ENCODE peak calls at places on chromosome 10, in six cellular contexts. One of them, this sample, is unnamed.

GRCh38 chr10:119602241-119603095 is 5.7 kb upstream of the TIAL1 start:
- DNase-seq in IMR-90: no peak
- DNase-seq in dorsolateral prefrontal cortex: no peak
- DNase-seq in neural progenitor cell: peak; percentile 49
- DNase-seq in fibroblast of lung: no peak
- DNase-seq in AG04449: no peak
- DNase-seq in this sample: no peak

GRCh38 chr10:99527526-99528255 is 5.1 kb upstream of the NKX2-3 start:
- DNase-seq in neural progenitor cell: peak; percentile 58
- DNase-seq in dorsolateral prefrontal cortex: no peak
- DNase-seq in IMR-90: no peak
- DNase-seq in fibroblast of lung: no peak
- DNase-seq in AG04449: no peak
- DNase-seq in this sample: no peak

GRCh38 chr10:99412100-99412499 is 18.3 kb downstream of the GOT1 start:
- DNase-seq in neural progenitor cell: no peak
- DNase-seq in dorsolateral prefrontal cortex: no peak
- DNase-seq in AG04449: no peak
- DNase-seq in fibroblast of lung: no peak
- DNase-seq in IMR-90: no peak
- DNase-seq in this sample: no peak

GRCh38 chr10:102416181-102417094 is 2.1 kb downstream of the PSD start:
- DNase-seq in AG04449: no peak
- DNase-seq in neural progenitor cell: no peak
- DNase-seq in dorsolateral prefrontal cortex: no peak
- DNase-seq in fibroblast of lung: no peak
- DNase-seq in IMR-90: no peak
- DNase-seq in this sample: no peak

GRCh38 chr10:98586096-98586495 is 139.4 kb upstream of the HPS1 start:
- DNase-seq in neural progenitor cell: no peak
- DNase-seq in fibroblast of lung: no peak
- DNase-seq in AG04449: no peak
- DNase-seq in IMR-90: no peak
- DNase-seq in dorsolateral prefrontal cortex: no peak
- DNase-seq in this sample: no peak

GRCh38 chr10:130542761-130543160 is 406.6 kb downstream of the GLRX3 start:
- DNase-seq in dorsolateral prefrontal cortex: no peak
- DNase-seq in AG04449: no peak
- DNase-seq in IMR-90: no peak
- DNase-seq in neural progenitor cell: no peak
- DNase-seq in fibroblast of lung: no peak
- DNase-seq in this sample: no peak

GRCh38 chr10:66714741-66715140 is 211.1 kb upstream of the LRRTM3 start:
- DNase-seq in AG04449: no peak
- DNase-seq in fibroblast of lung: peak; percentile 20
- DNase-seq in neural progenitor cell: no peak
- DNase-seq in IMR-90: peak; percentile 28
- DNase-seq in dorsolateral prefrontal cortex: no peak
- DNase-seq in this sample: no peak

GRCh38 chr10:11112718-11113117 is 95.0 kb downstream of the CELF2 start:
- DNase-seq in IMR-90: peak; percentile 1
- DNase-seq in AG04449: no peak
- DNase-seq in fibroblast of lung: no peak
- DNase-seq in dorsolateral prefrontal cortex: no peak
- DNase-seq in neural progenitor cell: no peak
- DNase-seq in this sample: no peak

GRCh38 chr10:11448190-11448544 is 163.3 kb downstream of the USP6NL start:
- DNase-seq in IMR-90: no peak
- DNase-seq in fibroblast of lung: no peak
- DNase-seq in neural progenitor cell: no peak
- DNase-seq in AG04449: no peak
- DNase-seq in dorsolateral prefrontal cortex: no peak
- DNase-seq in this sample: no peak

GRCh38 chr10:83522881-83523386 is 616.4 kb upstream of the GHITM start:
- DNase-seq in dorsolateral prefrontal cortex: no peak
- DNase-seq in IMR-90: no peak
- DNase-seq in neural progenitor cell: no peak
- DNase-seq in AG04449: peak; percentile 4
- DNase-seq in fibroblast of lung: peak; percentile 99
- DNase-seq in this sample: peak; percentile 78

DNA sequence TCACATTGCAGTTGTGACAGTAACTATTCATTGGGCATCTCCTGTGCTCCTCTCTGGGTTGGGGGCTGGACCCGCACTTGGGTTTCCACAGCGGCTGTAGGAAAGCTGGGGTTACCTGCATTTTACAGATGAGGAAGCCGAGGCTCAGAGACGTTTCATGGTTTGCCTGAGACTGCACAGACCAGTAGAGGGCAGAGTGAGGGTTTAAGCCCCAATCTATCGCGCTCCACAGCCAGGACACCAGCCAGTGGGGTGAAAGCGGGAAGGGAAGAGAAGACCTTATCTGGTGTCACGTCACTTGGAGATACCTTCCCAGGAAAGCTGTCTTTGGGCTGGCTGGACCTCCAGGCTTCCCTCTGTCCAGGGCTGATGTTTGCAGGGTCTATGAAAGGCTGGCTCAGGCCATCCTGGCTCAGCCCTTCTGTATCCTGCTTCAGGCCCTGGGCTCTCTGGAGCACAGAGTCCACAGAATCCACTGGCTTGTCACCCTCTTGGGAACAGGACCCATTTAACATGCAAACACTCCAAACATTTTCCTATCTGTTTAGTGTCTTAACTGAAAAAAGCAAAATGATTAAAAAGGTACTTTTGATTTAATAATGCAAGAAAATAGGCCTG is 167.7 kb downstream of the EMX2 start:
- DNase-seq in dorsolateral prefrontal cortex: no peak
- DNase-seq in neural progenitor cell: no peak
- DNase-seq in AG04449: no peak
- DNase-seq in fibroblast of lung: no peak
- DNase-seq in IMR-90: no peak
- DNase-seq in this sample: no peak
- TF ChIP-seq CTCF in dorsolateral prefrontal cortex: no peak
- TF ChIP-seq CTCF in neural progenitor cell: peak; percentile 34
- TF ChIP-seq CTCF in AG04449: no peak
- TF ChIP-seq CTCF in fibroblast of lung: no peak
- TF ChIP-seq CTCF in IMR-90: no peak
- TF ChIP-seq CTCF in this sample: no peak

GRCh38 chr10:109981641-109982040 is 26.1 kb upstream of the ADD3 start:
- DNase-seq in fibroblast of lung: peak; percentile 72
- DNase-seq in neural progenitor cell: no peak
- DNase-seq in IMR-90: no peak
- DNase-seq in dorsolateral prefrontal cortex: no peak
- DNase-seq in AG04449: no peak
- DNase-seq in this sample: no peak
- H3K4me3 ChIP-seq in fibroblast of lung: no peak overlapping the region
- H3K4me3 ChIP-seq in neural progenitor cell: no peak overlapping the region
- H3K4me3 ChIP-seq in IMR-90: no peak overlapping the region
- H3K4me3 ChIP-seq in dorsolateral prefrontal cortex: no peak overlapping the region
- H3K4me3 ChIP-seq in AG04449: no peak overlapping the region
- H3K4me3 ChIP-seq in this sample: no peak overlapping the region

GRCh38 chr10:127196227-127196954 is at the start of gene INSYN2A:
- DNase-seq in dorsolateral prefrontal cortex: peak; percentile 43
- DNase-seq in AG04449: no peak
- DNase-seq in neural progenitor cell: peak; percentile 85
- DNase-seq in fibroblast of lung: peak; percentile 65
- DNase-seq in IMR-90: peak; percentile 44
- DNase-seq in this sample: no peak
- TF ChIP-seq CTCF in dorsolateral prefrontal cortex: no peak
- TF ChIP-seq CTCF in AG04449: peak; percentile 45
- TF ChIP-seq CTCF in neural progenitor cell: peak; percentile 51
- TF ChIP-seq CTCF in fibroblast of lung: peak; percentile 22
- TF ChIP-seq CTCF in IMR-90: peak; percentile 39
- TF ChIP-seq CTCF in this sample: peak; percentile 33

DNA sequence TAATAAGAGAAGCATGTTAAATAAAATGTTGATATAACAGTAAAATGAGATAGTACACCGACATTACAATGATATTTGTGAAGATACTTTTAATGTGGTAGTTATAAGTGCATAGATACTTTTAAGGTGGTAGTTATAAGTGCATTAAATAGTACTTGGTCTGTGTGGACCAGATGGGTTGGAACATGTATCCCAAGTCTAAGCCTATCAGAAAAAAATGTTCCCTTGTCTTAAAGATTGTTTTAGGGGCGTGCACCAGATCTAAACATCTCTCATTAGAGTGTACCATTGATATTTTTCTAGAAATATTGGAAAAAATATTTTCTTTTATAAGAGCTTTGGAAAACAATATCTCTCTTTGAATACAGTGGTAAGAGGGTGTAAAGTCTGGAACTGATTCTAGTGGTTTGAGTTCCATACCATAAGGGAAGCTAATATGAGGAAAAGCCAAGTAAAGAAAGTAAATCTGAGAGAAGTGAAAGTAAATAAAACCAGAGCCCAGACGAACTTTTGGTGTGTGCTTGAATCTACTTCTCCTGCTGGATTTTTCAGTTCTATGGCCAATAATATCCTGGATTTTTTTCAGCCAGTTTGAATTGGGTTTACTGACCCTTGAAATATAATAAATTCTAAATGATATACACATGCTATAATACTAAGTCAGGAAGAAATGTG is 175.3 kb downstream of the MBL2 start:
- DNase-seq in neural progenitor cell: no peak
- DNase-seq in dorsolateral prefrontal cortex: no peak
- DNase-seq in AG04449: no peak
- DNase-seq in IMR-90: no peak
- DNase-seq in fibroblast of lung: no peak
- DNase-seq in this sample: no peak
- H3K4me3 ChIP-seq in neural progenitor cell: no peak overlapping the region
- H3K4me3 ChIP-seq in dorsolateral prefrontal cortex: no peak overlapping the region
- H3K4me3 ChIP-seq in AG04449: peak overlapping the region; percentile 38
- H3K4me3 ChIP-seq in IMR-90: peak overlapping the region; percentile 38
- H3K4me3 ChIP-seq in fibroblast of lung: peak overlapping the region; percentile 31
- H3K4me3 ChIP-seq in this sample: peak overlapping the region; percentile 6

GRCh38 chr10:77888356-77888703 is 38.2 kb downstream of the DLG5 start:
- DNase-seq in fibroblast of lung: no peak
- DNase-seq in neural progenitor cell: no peak
- DNase-seq in IMR-90: no peak
- DNase-seq in AG04449: no peak
- DNase-seq in dorsolateral prefrontal cortex: no peak
- DNase-seq in this sample: no peak

GRCh38 chr10:77887631-77888355 is 38.8 kb downstream of the DLG5 start:
- DNase-seq in AG04449: no peak
- DNase-seq in dorsolateral prefrontal cortex: no peak
- DNase-seq in fibroblast of lung: peak; percentile 25
- DNase-seq in IMR-90: no peak
- DNase-seq in neural progenitor cell: no peak
- DNase-seq in this sample: no peak

GRCh38 chr10:77892021-77892739 is 34.4 kb downstream of the DLG5 start:
- DNase-seq in IMR-90: no peak
- DNase-seq in neural progenitor cell: no peak
- DNase-seq in fibroblast of lung: no peak
- DNase-seq in dorsolateral prefrontal cortex: no peak
- DNase-seq in AG04449: no peak
- DNase-seq in this sample: no peak

GRCh38 chr10:77889277-77889903 is 37.2 kb downstream of the DLG5 start:
- DNase-seq in dorsolateral prefrontal cortex: peak; percentile 72
- DNase-seq in neural progenitor cell: peak; percentile 88
- DNase-seq in IMR-90: no peak
- DNase-seq in AG04449: no peak
- DNase-seq in fibroblast of lung: no peak
- DNase-seq in this sample: no peak

DNA sequence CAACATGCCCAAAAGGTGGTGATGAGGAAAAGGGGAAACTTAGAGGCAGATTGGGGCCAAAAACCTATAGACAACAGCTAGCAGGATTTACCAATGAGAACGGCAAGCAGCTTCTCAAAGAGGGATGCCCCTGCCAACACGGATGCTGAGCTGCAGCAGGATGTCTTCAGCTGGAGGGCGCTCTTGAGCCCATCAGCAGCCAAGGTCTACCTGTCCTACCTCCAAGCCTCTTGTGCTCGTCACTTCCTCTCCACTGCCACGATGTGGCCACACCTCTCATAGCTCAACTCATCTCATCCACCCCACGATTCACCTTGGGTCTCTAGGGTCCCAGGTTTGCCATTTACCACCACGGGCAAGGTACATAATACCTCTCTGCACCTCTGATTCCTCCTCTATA is 36.5 kb downstream of the DLG5 start:
- DNase-seq in AG04449: no peak
- DNase-seq in neural progenitor cell: no peak
- DNase-seq in fibroblast of lung: no peak
- DNase-seq in IMR-90: no peak
- DNase-seq in dorsolateral prefrontal cortex: no peak
- DNase-seq in this sample: no peak
- TF ChIP-seq CTCF in AG04449: no peak
- TF ChIP-seq CTCF in neural progenitor cell: peak; percentile 32
- TF ChIP-seq CTCF in fibroblast of lung: no peak
- TF ChIP-seq CTCF in IMR-90: peak; percentile 1
- TF ChIP-seq CTCF in dorsolateral prefrontal cortex: no peak
- TF ChIP-seq CTCF in this sample: peak; percentile 6